ENCODE peak calls at places on chromosomes 7 and 10, in eight cellular contexts. One of them, this sample, is unnamed.

GRCh38 chr10:4254101-4254994 is 469.3 kb upstream of the KLF6 start:
- DNase-seq in astrocyte of the hippocampus: peak
- DNase-seq in right atrium auricular region: no peak
- DNase-seq in stimulated activated CD4-positive, alpha-beta T cell treated with anti-CD3 and anti-CD28 coated beads, Interleukin-4, amount 100 ng/mL, for 24 hours: no peak
- DNase-seq in BE2C: no peak
- DNase-seq in CD14-positive monocyte: no peak
- DNase-seq in skeletal muscle cell: peak
- DNase-seq in aorta: no peak
- DNase-seq in this sample: no peak

GRCh38 chr7:108251700-108252099 is 121.5 kb upstream of the LAMB4 start:
- DNase-seq in astrocyte of the hippocampus: no peak
- DNase-seq in right atrium auricular region: no peak
- DNase-seq in stimulated activated CD4-positive, alpha-beta T cell treated with anti-CD3 and anti-CD28 coated beads, Interleukin-4, amount 100 ng/mL, for 24 hours: no peak
- DNase-seq in BE2C: no peak
- DNase-seq in CD14-positive monocyte: no peak
- DNase-seq in skeletal muscle cell: no peak
- DNase-seq in aorta: no peak
- DNase-seq in this sample: no peak

GRCh38 chr7:155756322-155756721 is 55.9 kb downstream of the SHH start:
- DNase-seq in astrocyte of the hippocampus: no peak
- DNase-seq in right atrium auricular region: no peak
- DNase-seq in stimulated activated CD4-positive, alpha-beta T cell treated with anti-CD3 and anti-CD28 coated beads, Interleukin-4, amount 100 ng/mL, for 24 hours: no peak
- DNase-seq in BE2C: no peak
- DNase-seq in CD14-positive monocyte: no peak
- DNase-seq in skeletal muscle cell: no peak
- DNase-seq in aorta: no peak
- DNase-seq in this sample: no peak

GRCh38 chr10:72170263-72170662 is 45.5 kb upstream of the ANAPC16 start:
- DNase-seq in astrocyte of the hippocampus: peak
- DNase-seq in right atrium auricular region: no peak
- DNase-seq in stimulated activated CD4-positive, alpha-beta T cell treated with anti-CD3 and anti-CD28 coated beads, Interleukin-4, amount 100 ng/mL, for 24 hours: no peak
- DNase-seq in BE2C: no peak
- DNase-seq in CD14-positive monocyte: no peak
- DNase-seq in skeletal muscle cell: no peak
- DNase-seq in aorta: no peak
- DNase-seq in this sample: peak

GRCh38 chr10:130021373-130021950 is 57.4 kb upstream of the EBF3 start:
- DNase-seq in astrocyte of the hippocampus: peak
- DNase-seq in right atrium auricular region: no peak
- DNase-seq in stimulated activated CD4-positive, alpha-beta T cell treated with anti-CD3 and anti-CD28 coated beads, Interleukin-4, amount 100 ng/mL, for 24 hours: no peak
- DNase-seq in BE2C: no peak
- DNase-seq in CD14-positive monocyte: no peak
- DNase-seq in skeletal muscle cell: peak
- DNase-seq in aorta: no peak
- DNase-seq in this sample: no peak

GRCh38 chr7:105439174-105439893 is 50.6 kb upstream of the SRPK2 start:
- DNase-seq in astrocyte of the hippocampus: peak
- DNase-seq in right atrium auricular region: no peak
- DNase-seq in stimulated activated CD4-positive, alpha-beta T cell treated with anti-CD3 and anti-CD28 coated beads, Interleukin-4, amount 100 ng/mL, for 24 hours: no peak
- DNase-seq in BE2C: peak
- DNase-seq in CD14-positive monocyte: no peak
- DNase-seq in skeletal muscle cell: no peak
- DNase-seq in aorta: no peak
- DNase-seq in this sample: peak

GRCh38 chr7:41969713-41970112 is 266.8 kb upstream of the INHBA start:
- DNase-seq in astrocyte of the hippocampus: no peak
- DNase-seq in right atrium auricular region: no peak
- DNase-seq in stimulated activated CD4-positive, alpha-beta T cell treated with anti-CD3 and anti-CD28 coated beads, Interleukin-4, amount 100 ng/mL, for 24 hours: no peak
- DNase-seq in BE2C: no peak
- DNase-seq in CD14-positive monocyte: no peak
- DNase-seq in skeletal muscle cell: no peak
- DNase-seq in aorta: no peak
- DNase-seq in this sample: no peak

GRCh38 chr7:155862088-155862487 is 49.8 kb upstream of the SHH start:
- DNase-seq in astrocyte of the hippocampus: no peak
- DNase-seq in right atrium auricular region: no peak
- DNase-seq in stimulated activated CD4-positive, alpha-beta T cell treated with anti-CD3 and anti-CD28 coated beads, Interleukin-4, amount 100 ng/mL, for 24 hours: no peak
- DNase-seq in BE2C: no peak
- DNase-seq in CD14-positive monocyte: no peak
- DNase-seq in skeletal muscle cell: no peak
- DNase-seq in aorta: no peak
- DNase-seq in this sample: peak

GRCh38 chr7:48090095-48090805 is 1.2 kb downstream of the UPP1 start:
- DNase-seq in astrocyte of the hippocampus: peak
- DNase-seq in right atrium auricular region: peak
- DNase-seq in stimulated activated CD4-positive, alpha-beta T cell treated with anti-CD3 and anti-CD28 coated beads, Interleukin-4, amount 100 ng/mL, for 24 hours: no peak
- DNase-seq in BE2C: no peak
- DNase-seq in CD14-positive monocyte: no peak
- DNase-seq in skeletal muscle cell: no peak
- DNase-seq in aorta: no peak
- DNase-seq in this sample: peak

GRCh38 chr10:69696073-69696731 is 66.2 kb downstream of the FAM241B start:
- DNase-seq in astrocyte of the hippocampus: peak
- DNase-seq in right atrium auricular region: no peak
- DNase-seq in stimulated activated CD4-positive, alpha-beta T cell treated with anti-CD3 and anti-CD28 coated beads, Interleukin-4, amount 100 ng/mL, for 24 hours: no peak
- DNase-seq in BE2C: no peak
- DNase-seq in CD14-positive monocyte: no peak
- DNase-seq in skeletal muscle cell: peak
- DNase-seq in aorta: no peak
- DNase-seq in this sample: peak

GRCh38 chr10:93071177-93071472 is 2.6 kb upstream of the CYP26A1 start:
- DNase-seq in astrocyte of the hippocampus: no peak
- DNase-seq in right atrium auricular region: peak
- DNase-seq in stimulated activated CD4-positive, alpha-beta T cell treated with anti-CD3 and anti-CD28 coated beads, Interleukin-4, amount 100 ng/mL, for 24 hours: no peak
- DNase-seq in BE2C: no peak
- DNase-seq in CD14-positive monocyte: no peak
- DNase-seq in skeletal muscle cell: no peak
- DNase-seq in aorta: no peak
- DNase-seq in this sample: no peak

GRCh38 chr7:7166318-7166717 is 16.0 kb upstream of the C1GALT1 start:
- DNase-seq in astrocyte of the hippocampus: no peak
- DNase-seq in right atrium auricular region: no peak
- DNase-seq in stimulated activated CD4-positive, alpha-beta T cell treated with anti-CD3 and anti-CD28 coated beads, Interleukin-4, amount 100 ng/mL, for 24 hours: no peak
- DNase-seq in BE2C: no peak
- DNase-seq in CD14-positive monocyte: no peak
- DNase-seq in skeletal muscle cell: no peak
- DNase-seq in aorta: no peak
- DNase-seq in this sample: no peak

GRCh38 chr7:1924185-1924817 is 254.2 kb downstream of the ELFN1 start:
- DNase-seq in astrocyte of the hippocampus: no peak
- DNase-seq in right atrium auricular region: no peak
- DNase-seq in stimulated activated CD4-positive, alpha-beta T cell treated with anti-CD3 and anti-CD28 coated beads, Interleukin-4, amount 100 ng/mL, for 24 hours: no peak
- DNase-seq in BE2C: no peak
- DNase-seq in CD14-positive monocyte: no peak
- DNase-seq in skeletal muscle cell: peak
- DNase-seq in aorta: no peak
- DNase-seq in this sample: no peak